ENCODE peak calls at places on chromosomes 5 and 9, in eight cellular contexts. One of them, this sample, is unnamed.

GRCh38 chr5:2746642-2747041 is 4.8 kb downstream of the IRX2 start:
- DNase-seq in stimulated activated CD4-positive, alpha-beta T cell treated with anti-CD3 and anti-CD28 coated beads, Interleukin-2, amount 100 ng/mL, for 24 hours: no peak
- DNase-seq in NCI-H1417: no peak
- DNase-seq in effector memory CD8-positive, alpha-beta T cell: no peak
- DNase-seq in NCI-H2081: no peak
- DNase-seq in stimulated activated CD8-positive, alpha-beta memory T cell treated with anti-CD3 and anti-CD28 coated beads, Interleukin-15, amount 100 ng/mL, for 24 hours: no peak
- DNase-seq in omental fat pad: no peak
- DNase-seq in osteocyte: no peak
- DNase-seq in this sample: peak

GRCh38 chr5:10366310-10367297 is 13.1 kb downstream of the MARCHF6 start:
- DNase-seq in stimulated activated CD4-positive, alpha-beta T cell treated with anti-CD3 and anti-CD28 coated beads, Interleukin-2, amount 100 ng/mL, for 24 hours: no peak
- DNase-seq in NCI-H2081: no peak
- DNase-seq in omental fat pad: no peak
- DNase-seq in effector memory CD8-positive, alpha-beta T cell: no peak
- DNase-seq in osteocyte: no peak
- DNase-seq in stimulated activated CD8-positive, alpha-beta memory T cell treated with anti-CD3 and anti-CD28 coated beads, Interleukin-15, amount 100 ng/mL, for 24 hours: no peak
- DNase-seq in NCI-H1417: peak
- DNase-seq in this sample: no peak

GRCh38 chr5:37730896-37731455 is 108.9 kb downstream of the GDNF start:
- DNase-seq in omental fat pad: no peak
- DNase-seq in NCI-H2081: no peak
- DNase-seq in osteocyte: no peak
- DNase-seq in effector memory CD8-positive, alpha-beta T cell: no peak
- DNase-seq in stimulated activated CD8-positive, alpha-beta memory T cell treated with anti-CD3 and anti-CD28 coated beads, Interleukin-15, amount 100 ng/mL, for 24 hours: no peak
- DNase-seq in NCI-H1417: no peak
- DNase-seq in stimulated activated CD4-positive, alpha-beta T cell treated with anti-CD3 and anti-CD28 coated beads, Interleukin-2, amount 100 ng/mL, for 24 hours: no peak
- DNase-seq in this sample: no peak

GRCh38 chr5:108670591-108671335 is 76.9 kb upstream of the FER start:
- DNase-seq in NCI-H1417: no peak
- DNase-seq in stimulated activated CD4-positive, alpha-beta T cell treated with anti-CD3 and anti-CD28 coated beads, Interleukin-2, amount 100 ng/mL, for 24 hours: no peak
- DNase-seq in omental fat pad: no peak
- DNase-seq in effector memory CD8-positive, alpha-beta T cell: no peak
- DNase-seq in NCI-H2081: no peak
- DNase-seq in stimulated activated CD8-positive, alpha-beta memory T cell treated with anti-CD3 and anti-CD28 coated beads, Interleukin-15, amount 100 ng/mL, for 24 hours: no peak
- DNase-seq in osteocyte: no peak
- DNase-seq in this sample: no peak

GRCh38 chr9:104992696-104993095 is 64.7 kb upstream of the ABCA1 start:
- DNase-seq in NCI-H1417: peak
- DNase-seq in stimulated activated CD8-positive, alpha-beta memory T cell treated with anti-CD3 and anti-CD28 coated beads, Interleukin-15, amount 100 ng/mL, for 24 hours: no peak
- DNase-seq in osteocyte: no peak
- DNase-seq in omental fat pad: no peak
- DNase-seq in effector memory CD8-positive, alpha-beta T cell: no peak
- DNase-seq in stimulated activated CD4-positive, alpha-beta T cell treated with anti-CD3 and anti-CD28 coated beads, Interleukin-2, amount 100 ng/mL, for 24 hours: no peak
- DNase-seq in NCI-H2081: no peak
- DNase-seq in this sample: no peak

GRCh38 chr5:139565411-139566305 is 4.5 kb downstream of the UBE2D2 start:
- DNase-seq in stimulated activated CD8-positive, alpha-beta memory T cell treated with anti-CD3 and anti-CD28 coated beads, Interleukin-15, amount 100 ng/mL, for 24 hours: no peak
- DNase-seq in osteocyte: no peak
- DNase-seq in NCI-H1417: no peak
- DNase-seq in omental fat pad: no peak
- DNase-seq in stimulated activated CD4-positive, alpha-beta T cell treated with anti-CD3 and anti-CD28 coated beads, Interleukin-2, amount 100 ng/mL, for 24 hours: peak
- DNase-seq in NCI-H2081: no peak
- DNase-seq in effector memory CD8-positive, alpha-beta T cell: peak
- DNase-seq in this sample: no peak

GRCh38 chr9:2771101-2771500 is 53.8 kb downstream of the KCNV2 start:
- DNase-seq in osteocyte: no peak
- DNase-seq in stimulated activated CD4-positive, alpha-beta T cell treated with anti-CD3 and anti-CD28 coated beads, Interleukin-2, amount 100 ng/mL, for 24 hours: no peak
- DNase-seq in NCI-H1417: no peak
- DNase-seq in stimulated activated CD8-positive, alpha-beta memory T cell treated with anti-CD3 and anti-CD28 coated beads, Interleukin-15, amount 100 ng/mL, for 24 hours: no peak
- DNase-seq in NCI-H2081: no peak
- DNase-seq in effector memory CD8-positive, alpha-beta T cell: no peak
- DNase-seq in omental fat pad: no peak
- DNase-seq in this sample: no peak

GRCh38 chr5:35488055-35488454 is 129.6 kb upstream of the SPEF2 start:
- DNase-seq in stimulated activated CD4-positive, alpha-beta T cell treated with anti-CD3 and anti-CD28 coated beads, Interleukin-2, amount 100 ng/mL, for 24 hours: no peak
- DNase-seq in NCI-H2081: no peak
- DNase-seq in effector memory CD8-positive, alpha-beta T cell: no peak
- DNase-seq in osteocyte: no peak
- DNase-seq in omental fat pad: no peak
- DNase-seq in NCI-H1417: no peak
- DNase-seq in stimulated activated CD8-positive, alpha-beta memory T cell treated with anti-CD3 and anti-CD28 coated beads, Interleukin-15, amount 100 ng/mL, for 24 hours: no peak
- DNase-seq in this sample: no peak

GRCh38 chr5:68817696-68818695 is 275.8 kb upstream of the SLC30A5 start:
- DNase-seq in omental fat pad: no peak
- DNase-seq in stimulated activated CD4-positive, alpha-beta T cell treated with anti-CD3 and anti-CD28 coated beads, Interleukin-2, amount 100 ng/mL, for 24 hours: no peak
- DNase-seq in effector memory CD8-positive, alpha-beta T cell: no peak
- DNase-seq in osteocyte: no peak
- DNase-seq in stimulated activated CD8-positive, alpha-beta memory T cell treated with anti-CD3 and anti-CD28 coated beads, Interleukin-15, amount 100 ng/mL, for 24 hours: no peak
- DNase-seq in NCI-H2081: no peak
- DNase-seq in NCI-H1417: no peak
- DNase-seq in this sample: no peak

GRCh38 chr5:127838661-127839060 is 135.5 kb downstream of the CCDC192 start:
- DNase-seq in NCI-H1417: no peak
- DNase-seq in stimulated activated CD4-positive, alpha-beta T cell treated with anti-CD3 and anti-CD28 coated beads, Interleukin-2, amount 100 ng/mL, for 24 hours: no peak
- DNase-seq in stimulated activated CD8-positive, alpha-beta memory T cell treated with anti-CD3 and anti-CD28 coated beads, Interleukin-15, amount 100 ng/mL, for 24 hours: no peak
- DNase-seq in osteocyte: no peak
- DNase-seq in omental fat pad: no peak
- DNase-seq in NCI-H2081: no peak
- DNase-seq in effector memory CD8-positive, alpha-beta T cell: no peak
- DNase-seq in this sample: no peak

GRCh38 chr9:97437151-97437550 is 25.3 kb downstream of the TDRD7 start:
- DNase-seq in stimulated activated CD8-positive, alpha-beta memory T cell treated with anti-CD3 and anti-CD28 coated beads, Interleukin-15, amount 100 ng/mL, for 24 hours: no peak
- DNase-seq in stimulated activated CD4-positive, alpha-beta T cell treated with anti-CD3 and anti-CD28 coated beads, Interleukin-2, amount 100 ng/mL, for 24 hours: no peak
- DNase-seq in omental fat pad: no peak
- DNase-seq in effector memory CD8-positive, alpha-beta T cell: no peak
- DNase-seq in NCI-H2081: no peak
- DNase-seq in NCI-H1417: no peak
- DNase-seq in osteocyte: no peak
- DNase-seq in this sample: no peak

GRCh38 chr9:112334319-112334828 is 955 bp upstream of the PTBP3 start:
- DNase-seq in effector memory CD8-positive, alpha-beta T cell: peak
- DNase-seq in omental fat pad: no peak
- DNase-seq in stimulated activated CD8-positive, alpha-beta memory T cell treated with anti-CD3 and anti-CD28 coated beads, Interleukin-15, amount 100 ng/mL, for 24 hours: no peak
- DNase-seq in NCI-H2081: no peak
- DNase-seq in NCI-H1417: peak
- DNase-seq in osteocyte: no peak
- DNase-seq in stimulated activated CD4-positive, alpha-beta T cell treated with anti-CD3 and anti-CD28 coated beads, Interleukin-2, amount 100 ng/mL, for 24 hours: peak
- DNase-seq in this sample: no peak

GRCh38 chr5:40631236-40631635 is 48.5 kb upstream of the PTGER4 start:
- DNase-seq in NCI-H1417: no peak
- DNase-seq in effector memory CD8-positive, alpha-beta T cell: no peak
- DNase-seq in omental fat pad: no peak
- DNase-seq in osteocyte: no peak
- DNase-seq in stimulated activated CD8-positive, alpha-beta memory T cell treated with anti-CD3 and anti-CD28 coated beads, Interleukin-15, amount 100 ng/mL, for 24 hours: no peak
- DNase-seq in NCI-H2081: no peak
- DNase-seq in stimulated activated CD4-positive, alpha-beta T cell treated with anti-CD3 and anti-CD28 coated beads, Interleukin-2, amount 100 ng/mL, for 24 hours: no peak
- DNase-seq in this sample: no peak

GRCh38 chr5:10863763-10864383 is 102.8 kb upstream of the DAP start:
- DNase-seq in osteocyte: no peak
- DNase-seq in stimulated activated CD4-positive, alpha-beta T cell treated with anti-CD3 and anti-CD28 coated beads, Interleukin-2, amount 100 ng/mL, for 24 hours: peak
- DNase-seq in NCI-H1417: peak
- DNase-seq in NCI-H2081: peak
- DNase-seq in effector memory CD8-positive, alpha-beta T cell: peak
- DNase-seq in stimulated activated CD8-positive, alpha-beta memory T cell treated with anti-CD3 and anti-CD28 coated beads, Interleukin-15, amount 100 ng/mL, for 24 hours: peak
- DNase-seq in omental fat pad: no peak
- DNase-seq in this sample: no peak

GRCh38 chr5:178215263-178216002 is 11.1 kb downstream of the HNRNPAB start:
- DNase-seq in osteocyte: no peak
- DNase-seq in NCI-H2081: no peak
- DNase-seq in stimulated activated CD4-positive, alpha-beta T cell treated with anti-CD3 and anti-CD28 coated beads, Interleukin-2, amount 100 ng/mL, for 24 hours: no peak
- DNase-seq in stimulated activated CD8-positive, alpha-beta memory T cell treated with anti-CD3 and anti-CD28 coated beads, Interleukin-15, amount 100 ng/mL, for 24 hours: no peak
- DNase-seq in NCI-H1417: no peak
- DNase-seq in effector memory CD8-positive, alpha-beta T cell: no peak
- DNase-seq in omental fat pad: no peak
- DNase-seq in this sample: no peak

This sample was measured in NCI-H1105.